ENCODE peak calls at places on chromosomes 1 and 21, in five cellular contexts. E is stomach, D is pancreas, T is fibroblast of mammary gland, B is fibroblast of the aortic adventitia. V is an unnamed sample.
A peak's percentile ranks its signal among the peaks of the same experiment; 100 is the strongest.

GRCh38 chr21:44972821-44973220 is 33.0 kb downstream of the SLX9 start:
- DNase-seq in E (no peak), T (peak; percentile 12), B (no peak), D (no peak), V (no peak)

GRCh38 chr1:41513388-41513745 is 28.9 kb upstream of the EDN2 start:
- DNase-seq in T (no peak), B (no peak), E (no peak), D (no peak), V (no peak)

GRCh38 chr1:218945050-218945449 is 228.6 kb upstream of the LYPLAL1 start:
- DNase-seq in E (no peak), B (peak; percentile 83), T (peak; percentile 82), D (no peak), V (no peak)

GRCh38 chr1:19204665-19205266 is 5.3 kb downstream of the UBR4 start:
- DNase-seq in T (peak; percentile 18), B (peak; percentile 17), E (no peak), D (no peak), V (no peak)

GRCh38 chr1:151613275-151613867 is 1.5 kb downstream of the SNX27 start:
- DNase-seq in T (no peak), B (no peak), D (no peak), E (no peak), V (no peak)

GRCh38 chr1:147597010-147597409 is 55.7 kb downstream of the BCL9 start:
- DNase-seq in E (no peak), D (no peak), B (no peak), T (no peak), V (no peak)

GRCh38 chr1:114113801-114114750 is 39.6 kb downstream of the SYT6 start:
- DNase-seq in B (no peak), E (no peak), D (no peak), T (peak; percentile 26), V (no peak)

GRCh38 chr1:67679691-67680090 is 5.3 kb upstream of the GADD45A start:
- DNase-seq in E (no peak), B (peak; percentile 34), T (peak; percentile 31), D (no peak), V (no peak)

GRCh38 chr21:42925114-42925907 is at the start of gene ERVH48-1:
- DNase-seq in T (no peak), E (no peak), D (no peak), B (no peak), V (no peak)

GRCh38 chr1:110258734-110259133 is 48.6 kb downstream of the KCNC4 start:
- DNase-seq in T (no peak), D (no peak), B (no peak), E (no peak), V (no peak)
- H3K4me3 ChIP-seq in T (no peak overlapping the region), D (no peak overlapping the region), B (no peak overlapping the region), E (no peak overlapping the region), V (no peak overlapping the region)

GRCh38 chr1:71918630-71919029 is 363.7 kb downstream of the NEGR1 start:
- DNase-seq in E (no peak), D (no peak), T (no peak), B (no peak), V (no peak)
- TF ChIP-seq CTCF in E (no peak), D (no peak), T (no peak), B (no peak), V (no peak)

DNA sequence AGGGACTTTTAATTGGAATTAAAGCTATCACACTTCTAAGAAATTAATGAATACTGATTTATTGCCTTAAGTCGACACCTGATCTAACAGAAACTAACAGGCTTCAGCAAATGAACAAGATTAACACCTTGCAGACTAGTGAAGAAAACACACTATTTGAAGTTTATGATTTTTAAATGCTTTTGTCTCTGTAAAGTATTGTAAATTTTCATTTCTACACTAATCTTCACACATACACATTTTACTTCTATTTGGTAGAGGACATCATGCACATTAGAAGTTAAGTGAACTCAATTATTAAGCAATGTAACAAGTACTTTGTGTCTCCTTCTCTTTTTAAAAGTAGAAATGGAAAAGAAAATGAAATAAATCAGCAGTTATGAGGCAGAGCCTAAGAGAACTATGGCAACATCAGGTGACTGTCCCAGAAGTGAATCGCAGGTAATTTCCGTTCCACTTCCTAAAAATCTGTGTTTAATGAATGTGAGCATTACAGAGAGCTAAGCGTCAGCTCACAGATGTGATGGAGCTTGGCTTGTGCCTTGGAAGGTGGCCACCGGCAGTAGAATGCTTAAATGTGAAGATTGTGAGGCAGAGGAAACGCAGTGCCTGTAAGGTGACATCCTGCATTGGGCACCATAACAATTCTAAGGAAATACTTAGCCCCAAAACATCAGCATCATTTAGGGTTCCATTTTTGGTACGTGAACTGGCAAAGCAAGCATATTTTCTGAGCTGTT is 1.2 kb downstream of the PRMT2 start:
- DNase-seq in D (no peak), T (no peak), E (no peak), B (no peak), V (no peak)
- H3K4me3 ChIP-seq in D (peak overlapping the region; percentile 87), T (peak overlapping the region; percentile 95), E (no peak overlapping the region), B (peak overlapping the region; percentile 100), V (peak overlapping the region; percentile 77)

GRCh38 chr1:176878750-176879536 is 285.6 kb downstream of the ASTN1 start:
- DNase-seq in T (no peak), D (no peak), B (no peak), E (no peak), V (no peak)
- TF ChIP-seq CTCF in T (no peak), D (no peak), B (no peak), E (no peak), V (no peak)

GRCh38 chr21:46056450-46056903 is 41.4 kb upstream of the COL6A2 start:
- DNase-seq in D (peak; percentile 31), E (peak; percentile 44), B (peak; percentile 84), T (peak; percentile 97), V (no peak)
- H3K4me3 ChIP-seq in D (no peak overlapping the region), E (no peak overlapping the region), B (no peak overlapping the region), T (peak overlapping the region; percentile 22), V (peak overlapping the region; percentile 29)

DNA sequence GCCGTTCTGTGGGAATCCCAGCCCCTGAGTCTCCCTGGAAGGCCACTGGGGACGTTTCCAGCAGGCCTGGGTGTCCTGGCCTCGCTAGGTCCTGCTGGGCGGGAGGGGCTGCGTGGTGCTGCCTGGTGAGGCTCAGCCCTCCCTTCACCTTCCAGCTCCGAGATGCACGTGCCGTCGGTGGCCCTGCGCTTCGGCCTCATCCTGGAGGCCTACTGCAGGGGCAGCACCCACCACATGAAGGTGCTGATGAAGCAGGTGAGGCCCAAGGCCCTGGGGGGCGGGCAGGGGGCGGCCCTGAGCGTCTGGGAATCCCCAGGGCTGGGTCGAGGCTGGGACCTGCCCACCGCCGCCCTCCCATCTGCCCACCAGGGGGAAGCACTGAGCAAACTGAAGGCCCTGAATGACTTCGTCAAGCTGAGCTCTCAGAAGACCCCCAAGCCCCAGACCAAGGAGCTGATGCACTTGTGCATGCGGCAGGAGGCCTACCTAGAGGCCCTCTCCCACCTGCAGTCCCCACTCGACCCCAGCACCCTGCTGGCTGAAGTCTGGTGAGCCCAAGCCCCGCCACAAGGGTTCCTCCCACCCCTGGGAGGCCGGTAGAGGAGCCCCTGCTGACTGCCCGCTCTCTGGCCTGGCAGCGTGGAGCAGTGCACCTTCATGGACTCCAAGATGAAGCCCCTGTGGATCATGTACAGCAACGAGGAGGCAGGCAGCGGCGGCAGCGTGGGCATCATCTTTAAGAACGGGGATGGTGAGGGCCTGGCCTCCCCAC is 70.3 kb downstream of the PIK3CD start:
- DNase-seq in E (no peak), T (no peak), B (peak; percentile 5), D (no peak), V (no peak)
- TF ChIP-seq CTCF in E (peak; percentile 52), T (peak; percentile 50), B (peak; percentile 61), D (peak; percentile 36), V (peak; percentile 67)

GRCh38 chr1:212514782-212515181 is 82.1 kb downstream of the NENF start:
- DNase-seq in B (no peak), D (no peak), T (no peak), E (no peak), V (no peak)
- H3K4me3 ChIP-seq in B (no peak overlapping the region), D (peak overlapping the region; percentile 30), T (no peak overlapping the region), E (peak overlapping the region; percentile 25), V (no peak overlapping the region)

GRCh38 chr1:52905376-52905698 is 16.2 kb downstream of the ECHDC2 start:
- DNase-seq in E (no peak), T (no peak), B (no peak), D (no peak), V (no peak)

GRCh38 chr1:52904590-52905375 is 16.8 kb downstream of the ECHDC2 start:
- DNase-seq in B (peak; percentile 31), T (peak; percentile 36), D (no peak), E (peak; percentile 29), V (no peak)

GRCh38 chr1:52899445-52899894 is 22.1 kb downstream of the ECHDC2 start:
- DNase-seq in B (no peak), E (no peak), T (no peak), D (no peak), V (no peak)

GRCh38 chr1:52906135-52906603 is 15.4 kb downstream of the ECHDC2 start:
- DNase-seq in E (peak; percentile 33), D (no peak), T (no peak), B (no peak), V (no peak)

GRCh38 chr1:52901384-52901783 is 20.2 kb downstream of the ECHDC2 start:
- DNase-seq in E (no peak), T (no peak), D (no peak), B (no peak), V (no peak)
- TF ChIP-seq CTCF in E (no peak), T (peak; percentile 12), D (no peak), B (peak; percentile 7), V (no peak)

GRCh38 chr1:11691302-11691914 is at the start of gene DRAXIN:
- DNase-seq in B (no peak), D (no peak), E (no peak), T (no peak), V (no peak)
- H3K4me3 ChIP-seq in B (peak within 1 kb of the TSS; percentile 31), D (peak within 1 kb of the TSS; percentile 39), E (peak within 1 kb of the TSS; percentile 26), T (no peak within 1 kb of the TSS), V (peak within 1 kb of the TSS; percentile 9)

V was measured in HFF-Myc.